ENCODE peak calls at places on chromosomes 16 and 17, in nine cellular contexts. One of them, this sample, is unnamed.

GRCh38 chr17:61420745-61421398 is 21.2 kb downstream of the TBX2 start:
- DNase-seq in cardiac fibroblast: no peak
- DNase-seq in stimulated activated CD4-positive, alpha-beta T cell treated with anti-CD3 and anti-CD28 coated beads, TNF-alpha, amount 100 ng/mL, for 1 hour: no peak
- DNase-seq in fibroblast of lung: no peak
- DNase-seq in progenitor cell of endocrine pancreas: no peak
- DNase-seq in HFFc6: no peak
- DNase-seq in endodermal cell: peak; percentile 23
- DNase-seq in CD8-positive, alpha-beta T cell: no peak
- DNase-seq in RCC 7860: no peak
- DNase-seq in this sample: no peak

GRCh38 chr17:28646039-28646754 is 1.2 kb upstream of the BLTP2 start:
- DNase-seq in cardiac fibroblast: peak; percentile 2
- DNase-seq in stimulated activated CD4-positive, alpha-beta T cell treated with anti-CD3 and anti-CD28 coated beads, TNF-alpha, amount 100 ng/mL, for 1 hour: no peak
- DNase-seq in fibroblast of lung: no peak
- DNase-seq in progenitor cell of endocrine pancreas: no peak
- DNase-seq in HFFc6: no peak
- DNase-seq in endodermal cell: no peak
- DNase-seq in CD8-positive, alpha-beta T cell: no peak
- DNase-seq in RCC 7860: no peak
- DNase-seq in this sample: no peak

GRCh38 chr17:80426671-80427326 is 11.8 kb downstream of the ENDOV start:
- DNase-seq in cardiac fibroblast: peak; percentile 63
- DNase-seq in stimulated activated CD4-positive, alpha-beta T cell treated with anti-CD3 and anti-CD28 coated beads, TNF-alpha, amount 100 ng/mL, for 1 hour: peak; percentile 70
- DNase-seq in fibroblast of lung: peak; percentile 34
- DNase-seq in progenitor cell of endocrine pancreas: peak; percentile 85
- DNase-seq in HFFc6: peak; percentile 37
- DNase-seq in endodermal cell: peak; percentile 98
- DNase-seq in CD8-positive, alpha-beta T cell: peak; percentile 78
- DNase-seq in RCC 7860: peak; percentile 24
- DNase-seq in this sample: peak; percentile 97

GRCh38 chr16:77273-77806 is 685 bp upstream of the MPG start:
- DNase-seq in cardiac fibroblast: peak; percentile 85
- DNase-seq in stimulated activated CD4-positive, alpha-beta T cell treated with anti-CD3 and anti-CD28 coated beads, TNF-alpha, amount 100 ng/mL, for 1 hour: no peak
- DNase-seq in fibroblast of lung: peak; percentile 58
- DNase-seq in progenitor cell of endocrine pancreas: no peak
- DNase-seq in HFFc6: peak; percentile 50
- DNase-seq in endodermal cell: peak; percentile 85
- DNase-seq in CD8-positive, alpha-beta T cell: no peak
- DNase-seq in RCC 7860: no peak
- DNase-seq in this sample: peak; percentile 44

GRCh38 chr17:48058393-48059124 is 10.4 kb downstream of the NFE2L1 start:
- DNase-seq in cardiac fibroblast: no peak
- DNase-seq in stimulated activated CD4-positive, alpha-beta T cell treated with anti-CD3 and anti-CD28 coated beads, TNF-alpha, amount 100 ng/mL, for 1 hour: no peak
- DNase-seq in fibroblast of lung: no peak
- DNase-seq in progenitor cell of endocrine pancreas: no peak
- DNase-seq in HFFc6: no peak
- DNase-seq in endodermal cell: no peak
- DNase-seq in CD8-positive, alpha-beta T cell: no peak
- DNase-seq in RCC 7860: no peak
- DNase-seq in this sample: no peak

GRCh38 chr17:46063239-46063638 is 64.2 kb downstream of the STH start:
- DNase-seq in cardiac fibroblast: peak; percentile 91
- DNase-seq in stimulated activated CD4-positive, alpha-beta T cell treated with anti-CD3 and anti-CD28 coated beads, TNF-alpha, amount 100 ng/mL, for 1 hour: no peak
- DNase-seq in fibroblast of lung: peak; percentile 87
- DNase-seq in progenitor cell of endocrine pancreas: no peak
- DNase-seq in HFFc6: peak; percentile 90
- DNase-seq in endodermal cell: no peak
- DNase-seq in CD8-positive, alpha-beta T cell: no peak
- DNase-seq in RCC 7860: peak; percentile 67
- DNase-seq in this sample: no peak

GRCh38 chr16:47492428-47493357 is 31.6 kb downstream of the PHKB start:
- DNase-seq in cardiac fibroblast: peak; percentile 93
- DNase-seq in stimulated activated CD4-positive, alpha-beta T cell treated with anti-CD3 and anti-CD28 coated beads, TNF-alpha, amount 100 ng/mL, for 1 hour: no peak
- DNase-seq in fibroblast of lung: no peak
- DNase-seq in progenitor cell of endocrine pancreas: no peak
- DNase-seq in HFFc6: no peak
- DNase-seq in endodermal cell: no peak
- DNase-seq in CD8-positive, alpha-beta T cell: no peak
- DNase-seq in RCC 7860: no peak
- DNase-seq in this sample: peak; percentile 38

GRCh38 chr17:47694018-47694817 is at the start of gene TBKBP1:
- DNase-seq in cardiac fibroblast: peak; percentile 25
- DNase-seq in stimulated activated CD4-positive, alpha-beta T cell treated with anti-CD3 and anti-CD28 coated beads, TNF-alpha, amount 100 ng/mL, for 1 hour: no peak
- DNase-seq in fibroblast of lung: peak; percentile 49
- DNase-seq in progenitor cell of endocrine pancreas: peak; percentile 80
- DNase-seq in HFFc6: no peak
- DNase-seq in endodermal cell: peak; percentile 96
- DNase-seq in CD8-positive, alpha-beta T cell: no peak
- DNase-seq in RCC 7860: no peak
- DNase-seq in this sample: peak; percentile 38

GRCh38 chr17:55056530-55056929 is 88.0 kb downstream of the STXBP4 start:
- DNase-seq in cardiac fibroblast: no peak
- DNase-seq in stimulated activated CD4-positive, alpha-beta T cell treated with anti-CD3 and anti-CD28 coated beads, TNF-alpha, amount 100 ng/mL, for 1 hour: no peak
- DNase-seq in fibroblast of lung: peak; percentile 30
- DNase-seq in progenitor cell of endocrine pancreas: no peak
- DNase-seq in HFFc6: no peak
- DNase-seq in endodermal cell: no peak
- DNase-seq in CD8-positive, alpha-beta T cell: no peak
- DNase-seq in RCC 7860: no peak
- DNase-seq in this sample: no peak

GRCh38 chr17:32249475-32249874 is 16.2 kb upstream of the RHBDL3 start:
- DNase-seq in cardiac fibroblast: no peak
- DNase-seq in stimulated activated CD4-positive, alpha-beta T cell treated with anti-CD3 and anti-CD28 coated beads, TNF-alpha, amount 100 ng/mL, for 1 hour: no peak
- DNase-seq in fibroblast of lung: no peak
- DNase-seq in progenitor cell of endocrine pancreas: no peak
- DNase-seq in HFFc6: no peak
- DNase-seq in endodermal cell: no peak
- DNase-seq in CD8-positive, alpha-beta T cell: no peak
- DNase-seq in RCC 7860: no peak
- DNase-seq in this sample: no peak

GRCh38 chr16:85055503-85056210 is 28.1 kb downstream of the KIAA0513 start:
- DNase-seq in cardiac fibroblast: peak; percentile 64
- DNase-seq in stimulated activated CD4-positive, alpha-beta T cell treated with anti-CD3 and anti-CD28 coated beads, TNF-alpha, amount 100 ng/mL, for 1 hour: peak; percentile 34
- DNase-seq in fibroblast of lung: peak; percentile 80
- DNase-seq in progenitor cell of endocrine pancreas: no peak
- DNase-seq in HFFc6: peak; percentile 42
- DNase-seq in endodermal cell: no peak
- DNase-seq in CD8-positive, alpha-beta T cell: peak; percentile 66
- DNase-seq in RCC 7860: peak; percentile 69
- DNase-seq in this sample: peak; percentile 24

GRCh38 chr17:27871407-27871806 is 21.8 kb downstream of the LYRM9 start:
- DNase-seq in cardiac fibroblast: no peak
- DNase-seq in stimulated activated CD4-positive, alpha-beta T cell treated with anti-CD3 and anti-CD28 coated beads, TNF-alpha, amount 100 ng/mL, for 1 hour: no peak
- DNase-seq in fibroblast of lung: no peak
- DNase-seq in progenitor cell of endocrine pancreas: no peak
- DNase-seq in HFFc6: no peak
- DNase-seq in endodermal cell: no peak
- DNase-seq in CD8-positive, alpha-beta T cell: no peak
- DNase-seq in RCC 7860: no peak
- DNase-seq in this sample: no peak

GRCh38 chr16:8063151-8063550 is 527.2 kb downstream of the TMEM114 start:
- DNase-seq in cardiac fibroblast: no peak
- DNase-seq in stimulated activated CD4-positive, alpha-beta T cell treated with anti-CD3 and anti-CD28 coated beads, TNF-alpha, amount 100 ng/mL, for 1 hour: no peak
- DNase-seq in fibroblast of lung: no peak
- DNase-seq in progenitor cell of endocrine pancreas: no peak
- DNase-seq in HFFc6: no peak
- DNase-seq in endodermal cell: no peak
- DNase-seq in CD8-positive, alpha-beta T cell: no peak
- DNase-seq in RCC 7860: no peak
- DNase-seq in this sample: no peak

GRCh38 chr17:55632236-55632635 is 90.4 kb downstream of the TMEM100 start:
- DNase-seq in cardiac fibroblast: no peak
- DNase-seq in stimulated activated CD4-positive, alpha-beta T cell treated with anti-CD3 and anti-CD28 coated beads, TNF-alpha, amount 100 ng/mL, for 1 hour: no peak
- DNase-seq in fibroblast of lung: no peak
- DNase-seq in progenitor cell of endocrine pancreas: no peak
- DNase-seq in HFFc6: no peak
- DNase-seq in endodermal cell: no peak
- DNase-seq in CD8-positive, alpha-beta T cell: no peak
- DNase-seq in RCC 7860: no peak
- DNase-seq in this sample: no peak

GRCh38 chr16:89120921-89121351 is 27.3 kb downstream of the ACSF3 start:
- DNase-seq in cardiac fibroblast: no peak
- DNase-seq in stimulated activated CD4-positive, alpha-beta T cell treated with anti-CD3 and anti-CD28 coated beads, TNF-alpha, amount 100 ng/mL, for 1 hour: no peak
- DNase-seq in fibroblast of lung: no peak
- DNase-seq in progenitor cell of endocrine pancreas: no peak
- DNase-seq in HFFc6: no peak
- DNase-seq in endodermal cell: no peak
- DNase-seq in CD8-positive, alpha-beta T cell: no peak
- DNase-seq in RCC 7860: no peak
- DNase-seq in this sample: no peak

GRCh38 chr16:19980866-19981265 is 92.8 kb downstream of the GPR139 start:
- DNase-seq in cardiac fibroblast: peak; percentile 2
- DNase-seq in stimulated activated CD4-positive, alpha-beta T cell treated with anti-CD3 and anti-CD28 coated beads, TNF-alpha, amount 100 ng/mL, for 1 hour: no peak
- DNase-seq in fibroblast of lung: no peak
- DNase-seq in progenitor cell of endocrine pancreas: no peak
- DNase-seq in HFFc6: no peak
- DNase-seq in endodermal cell: peak; percentile 74
- DNase-seq in CD8-positive, alpha-beta T cell: no peak
- DNase-seq in RCC 7860: no peak
- DNase-seq in this sample: no peak

GRCh38 chr17:36544049-36544319 is 735 bp upstream of the GGNBP2 start:
- DNase-seq in cardiac fibroblast: peak; percentile 67
- DNase-seq in stimulated activated CD4-positive, alpha-beta T cell treated with anti-CD3 and anti-CD28 coated beads, TNF-alpha, amount 100 ng/mL, for 1 hour: no peak
- DNase-seq in fibroblast of lung: peak; percentile 55
- DNase-seq in progenitor cell of endocrine pancreas: peak; percentile 11
- DNase-seq in HFFc6: peak; percentile 59
- DNase-seq in endodermal cell: peak; percentile 86
- DNase-seq in CD8-positive, alpha-beta T cell: no peak
- DNase-seq in RCC 7860: peak; percentile 42
- DNase-seq in this sample: peak; percentile 37

GRCh38 chr17:80970044-80970761 is 21.4 kb upstream of the CHMP6 start:
- DNase-seq in cardiac fibroblast: no peak
- DNase-seq in stimulated activated CD4-positive, alpha-beta T cell treated with anti-CD3 and anti-CD28 coated beads, TNF-alpha, amount 100 ng/mL, for 1 hour: no peak
- DNase-seq in fibroblast of lung: no peak
- DNase-seq in progenitor cell of endocrine pancreas: no peak
- DNase-seq in HFFc6: no peak
- DNase-seq in endodermal cell: peak; percentile 87
- DNase-seq in CD8-positive, alpha-beta T cell: no peak
- DNase-seq in RCC 7860: no peak
- DNase-seq in this sample: peak; percentile 64

GRCh38 chr17:64741924-64742670 is 80.0 kb upstream of the SMURF2 start:
- DNase-seq in cardiac fibroblast: peak; percentile 88
- DNase-seq in stimulated activated CD4-positive, alpha-beta T cell treated with anti-CD3 and anti-CD28 coated beads, TNF-alpha, amount 100 ng/mL, for 1 hour: no peak
- DNase-seq in fibroblast of lung: peak; percentile 72
- DNase-seq in progenitor cell of endocrine pancreas: no peak
- DNase-seq in HFFc6: peak; percentile 53
- DNase-seq in endodermal cell: peak; percentile 77
- DNase-seq in CD8-positive, alpha-beta T cell: no peak
- DNase-seq in RCC 7860: no peak
- DNase-seq in this sample: no peak

GRCh38 chr17:50270430-50271172 is 3.7 kb upstream of the TMEM92 start:
- DNase-seq in cardiac fibroblast: peak; percentile 78
- DNase-seq in stimulated activated CD4-positive, alpha-beta T cell treated with anti-CD3 and anti-CD28 coated beads, TNF-alpha, amount 100 ng/mL, for 1 hour: no peak
- DNase-seq in fibroblast of lung: peak; percentile 81
- DNase-seq in progenitor cell of endocrine pancreas: no peak
- DNase-seq in HFFc6: peak; percentile 55
- DNase-seq in endodermal cell: no peak
- DNase-seq in CD8-positive, alpha-beta T cell: no peak
- DNase-seq in RCC 7860: no peak
- DNase-seq in this sample: no peak

GRCh38 chr17:49602783-49603182 is 27.1 kb downstream of the NXPH3 start:
- DNase-seq in cardiac fibroblast: no peak
- DNase-seq in stimulated activated CD4-positive, alpha-beta T cell treated with anti-CD3 and anti-CD28 coated beads, TNF-alpha, amount 100 ng/mL, for 1 hour: no peak
- DNase-seq in fibroblast of lung: no peak
- DNase-seq in progenitor cell of endocrine pancreas: no peak
- DNase-seq in HFFc6: no peak
- DNase-seq in endodermal cell: no peak
- DNase-seq in CD8-positive, alpha-beta T cell: no peak
- DNase-seq in RCC 7860: no peak
- DNase-seq in this sample: no peak

GRCh38 chr17:39763046-39763800 is 25.5 kb downstream of the GRB7 start:
- DNase-seq in cardiac fibroblast: peak; percentile 16
- DNase-seq in stimulated activated CD4-positive, alpha-beta T cell treated with anti-CD3 and anti-CD28 coated beads, TNF-alpha, amount 100 ng/mL, for 1 hour: no peak
- DNase-seq in fibroblast of lung: peak; percentile 71
- DNase-seq in progenitor cell of endocrine pancreas: no peak
- DNase-seq in HFFc6: peak; percentile 25
- DNase-seq in endodermal cell: peak; percentile 11
- DNase-seq in CD8-positive, alpha-beta T cell: no peak
- DNase-seq in RCC 7860: no peak
- DNase-seq in this sample: no peak

GRCh38 chr16:28513484-28514181 is 7.0 kb upstream of the IL27 start:
- DNase-seq in cardiac fibroblast: no peak
- DNase-seq in stimulated activated CD4-positive, alpha-beta T cell treated with anti-CD3 and anti-CD28 coated beads, TNF-alpha, amount 100 ng/mL, for 1 hour: no peak
- DNase-seq in fibroblast of lung: peak; percentile 69
- DNase-seq in progenitor cell of endocrine pancreas: no peak
- DNase-seq in HFFc6: no peak
- DNase-seq in endodermal cell: no peak
- DNase-seq in CD8-positive, alpha-beta T cell: no peak
- DNase-seq in RCC 7860: no peak
- DNase-seq in this sample: no peak

GRCh38 chr16:77500286-77500598 is 65.4 kb upstream of the ADAMTS18 start:
- DNase-seq in cardiac fibroblast: no peak
- DNase-seq in stimulated activated CD4-positive, alpha-beta T cell treated with anti-CD3 and anti-CD28 coated beads, TNF-alpha, amount 100 ng/mL, for 1 hour: no peak
- DNase-seq in fibroblast of lung: no peak
- DNase-seq in progenitor cell of endocrine pancreas: no peak
- DNase-seq in HFFc6: no peak
- DNase-seq in endodermal cell: peak; percentile 59
- DNase-seq in CD8-positive, alpha-beta T cell: no peak
- DNase-seq in RCC 7860: no peak
- DNase-seq in this sample: no peak

GRCh38 chr16:5349661-5350060 is 252.1 kb upstream of the EEF2KMT start:
- DNase-seq in cardiac fibroblast: no peak
- DNase-seq in stimulated activated CD4-positive, alpha-beta T cell treated with anti-CD3 and anti-CD28 coated beads, TNF-alpha, amount 100 ng/mL, for 1 hour: no peak
- DNase-seq in fibroblast of lung: no peak
- DNase-seq in progenitor cell of endocrine pancreas: no peak
- DNase-seq in HFFc6: no peak
- DNase-seq in endodermal cell: peak; percentile 71
- DNase-seq in CD8-positive, alpha-beta T cell: no peak
- DNase-seq in RCC 7860: no peak
- DNase-seq in this sample: no peak

GRCh38 chr17:27616414-27616813 is 14.6 kb upstream of the LGALS9 start:
- DNase-seq in cardiac fibroblast: no peak
- DNase-seq in stimulated activated CD4-positive, alpha-beta T cell treated with anti-CD3 and anti-CD28 coated beads, TNF-alpha, amount 100 ng/mL, for 1 hour: no peak
- DNase-seq in fibroblast of lung: no peak
- DNase-seq in progenitor cell of endocrine pancreas: no peak
- DNase-seq in HFFc6: no peak
- DNase-seq in endodermal cell: no peak
- DNase-seq in CD8-positive, alpha-beta T cell: no peak
- DNase-seq in RCC 7860: no peak
- DNase-seq in this sample: no peak

GRCh38 chr16:53881371-53881770 is 177.4 kb downstream of the FTO start:
- DNase-seq in cardiac fibroblast: peak; percentile 94
- DNase-seq in stimulated activated CD4-positive, alpha-beta T cell treated with anti-CD3 and anti-CD28 coated beads, TNF-alpha, amount 100 ng/mL, for 1 hour: no peak
- DNase-seq in fibroblast of lung: peak; percentile 42
- DNase-seq in progenitor cell of endocrine pancreas: no peak
- DNase-seq in HFFc6: peak; percentile 77
- DNase-seq in endodermal cell: no peak
- DNase-seq in CD8-positive, alpha-beta T cell: no peak
- DNase-seq in RCC 7860: peak; percentile 21
- DNase-seq in this sample: no peak

GRCh38 chr17:8126306-8127066 is 2.6 kb upstream of the HES7 start:
- DNase-seq in cardiac fibroblast: peak; percentile 42
- DNase-seq in stimulated activated CD4-positive, alpha-beta T cell treated with anti-CD3 and anti-CD28 coated beads, TNF-alpha, amount 100 ng/mL, for 1 hour: no peak
- DNase-seq in fibroblast of lung: peak; percentile 43
- DNase-seq in progenitor cell of endocrine pancreas: no peak
- DNase-seq in HFFc6: no peak
- DNase-seq in endodermal cell: peak; percentile 89
- DNase-seq in CD8-positive, alpha-beta T cell: no peak
- DNase-seq in RCC 7860: peak; percentile 5
- DNase-seq in this sample: no peak

GRCh38 chr16:68284847-68285246 is 20.5 kb downstream of the SLC7A6 start:
- DNase-seq in cardiac fibroblast: no peak
- DNase-seq in stimulated activated CD4-positive, alpha-beta T cell treated with anti-CD3 and anti-CD28 coated beads, TNF-alpha, amount 100 ng/mL, for 1 hour: no peak
- DNase-seq in fibroblast of lung: no peak
- DNase-seq in progenitor cell of endocrine pancreas: no peak
- DNase-seq in HFFc6: no peak
- DNase-seq in endodermal cell: no peak
- DNase-seq in CD8-positive, alpha-beta T cell: no peak
- DNase-seq in RCC 7860: no peak
- DNase-seq in this sample: peak; percentile 61